ENCODE peak calls at places on chromosomes 11 and 22, in ten cellular contexts. I, M, U, O, L, E, X, W, D and F are unnamed samples.

GRCh38 chr11:62611705-62612365 is 740 bp downstream of the EML3 start:
- DNase-seq in X (no peak), M (peak; percentile 58), L (peak; percentile 56), U (peak; percentile 31), E (no peak), O (no peak), D (peak; percentile 72), W (peak; percentile 36), I (peak; percentile 21), F (peak; percentile 22)

GRCh38 chr11:119316017-119316728 is 757 bp downstream of the MCAM start:
- DNase-seq in U (no peak), O (no peak), E (no peak), M (peak; percentile 88), L (no peak), I (no peak), W (no peak), D (peak; percentile 36), X (no peak), F (no peak)

GRCh38 chr22:41822289-41823057 is 10.4 kb upstream of the SREBF2 start:
- DNase-seq in W (peak; percentile 67), I (no peak), X (no peak), L (no peak), O (no peak), E (no peak), D (peak; percentile 57), U (no peak), M (no peak), F (peak; percentile 40)

GRCh38 chr11:46876471-46876870 is 30.4 kb upstream of the CKAP5 start:
- DNase-seq in D (no peak), E (no peak), L (no peak), U (no peak), X (no peak), O (no peak), I (no peak), W (no peak), M (no peak), F (no peak)

GRCh38 chr11:369336-370018 is at the start of gene B4GALNT4:
- DNase-seq in E (no peak), X (no peak), I (no peak), M (peak; percentile 68), O (no peak), D (peak; percentile 47), U (peak; percentile 37), L (no peak), W (peak; percentile 68), F (peak; percentile 21)

GRCh38 chr11:46697303-46697702 is 3.1 kb downstream of the ARHGAP1 start:
- DNase-seq in W (no peak), X (no peak), O (no peak), M (peak; percentile 57), I (no peak), L (no peak), U (no peak), D (no peak), E (no peak), F (no peak)

GRCh38 chr22:24471570-24471969 is 23.6 kb upstream of the UPB1 start:
- DNase-seq in M (no peak), E (no peak), X (no peak), L (no peak), D (no peak), I (no peak), W (no peak), O (peak; percentile 82), U (no peak), F (no peak)

GRCh38 chr11:105821366-105821765 is 200.7 kb downstream of the MSANTD4 start:
- DNase-seq in O (no peak), E (no peak), W (no peak), X (no peak), U (no peak), M (peak; percentile 35), L (no peak), I (no peak), D (no peak), F (no peak)

GRCh38 chr22:42758929-42759629 is 38.4 kb upstream of the A4GALT start:
- DNase-seq in W (no peak), U (no peak), L (no peak), O (peak; percentile 49), X (no peak), D (no peak), E (no peak), I (no peak), M (no peak), F (no peak)

GRCh38 chr11:1779034-1779805 is 15.5 kb upstream of the CTSD start:
- DNase-seq in W (no peak), D (no peak), E (no peak), L (no peak), I (no peak), M (no peak), X (no peak), U (no peak), O (no peak), F (no peak)

GRCh38 chr22:20531404-20532181 is 24.2 kb downstream of the MED15 start:
- DNase-seq in L (peak; percentile 72), E (no peak), X (no peak), I (peak; percentile 36), W (peak; percentile 68), O (no peak), D (no peak), M (peak; percentile 68), U (no peak), F (no peak)

GRCh38 chr11:73907191-73907590 is 30.4 kb downstream of the PAAF1 start:
- DNase-seq in U (no peak), X (no peak), O (no peak), E (no peak), W (peak; percentile 75), D (peak; percentile 17), I (no peak), M (no peak), L (no peak), F (no peak)

GRCh38 chr11:46918778-46919513 is 596 bp upstream of the LRP4 start:
- DNase-seq in E (no peak), O (no peak), W (no peak), L (peak; percentile 15), D (no peak), I (no peak), U (no peak), X (no peak), M (no peak), F (no peak)

GRCh38 chr22:46201059-46201757 is 48.9 kb downstream of the CDPF1 start:
- DNase-seq in O (no peak), I (peak; percentile 22), W (no peak), E (no peak), D (no peak), M (no peak), L (peak; percentile 73), X (no peak), U (no peak), F (no peak)

GRCh38 chr11:11025087-11025486 is 167.2 kb upstream of the ZBED5 start:
- DNase-seq in L (no peak), D (no peak), E (no peak), U (no peak), X (no peak), W (no peak), O (no peak), I (no peak), M (no peak), F (no peak)

GRCh38 chr22:43600265-43600664 is 188.5 kb downstream of the MPPED1 start:
- DNase-seq in X (no peak), W (no peak), O (no peak), D (no peak), U (no peak), I (no peak), E (no peak), M (no peak), L (no peak), F (no peak)

GRCh38 chr11:60127311-60127811 is 38.9 kb downstream of the MS4A2 start:
- DNase-seq in X (no peak), I (no peak), D (no peak), L (no peak), O (no peak), M (no peak), U (no peak), W (no peak), E (no peak), F (no peak)

GRCh38 chr11:116603783-116604323 is 168.9 kb downstream of the BUD13 start:
- DNase-seq in I (no peak), M (no peak), L (no peak), O (no peak), X (no peak), U (no peak), D (no peak), W (no peak), E (no peak), F (no peak)